ENCODE peak calls at places on chromosome 12, in six cellular contexts. R, Z, V, B, X and U are unnamed samples. For H3K4me1, the result is how much of the 10 kb centered on the place peaks cover.

GRCh38 chr12:82682326-82682725 is 4.4 kb upstream of the TMTC2 start:
- DNase-seq in V (no peak), R (no peak), Z (no peak), B (peak), X (no peak), U (no peak)

GRCh38 chr12:75750950-75751349 is 239.5 kb upstream of the KRR1 start:
- DNase-seq in Z (no peak), R (no peak), V (no peak), X (no peak), B (no peak), U (no peak)

GRCh38 chr12:92649511-92650227 is 53.1 kb upstream of the PLEKHG7 start:
- DNase-seq in V (peak), B (peak), Z (peak), R (peak), X (no peak), U (peak)

GRCh38 chr12:53423597-53423996 is at the start of gene AMHR2:
- DNase-seq in V (no peak), X (peak), R (no peak), Z (no peak), B (peak), U (no peak)

GRCh38 chr12:68416350-68416749 is 84.2 kb upstream of the MDM1 start:
- DNase-seq in R (no peak), B (no peak), X (no peak), Z (no peak), V (no peak), U (no peak)

GRCh38 chr12:66129934-66130266 is 650 bp downstream of the LLPH start:
- DNase-seq in B (peak), X (no peak), R (no peak), Z (no peak), V (no peak), U (peak)

GRCh38 chr12:2294651-2295475 is 242.1 kb downstream of the CACNA1C start:
- DNase-seq in X (no peak), B (peak), R (no peak), Z (no peak), V (no peak), U (peak)

GRCh38 chr12:121214171-121214777 is 4.3 kb downstream of the P2RX4 start:
- DNase-seq in R (no peak), X (no peak), B (no peak), Z (no peak), V (no peak), U (peak)

GRCh38 chr12:5197127-5197526 is 153.4 kb downstream of the KCNA5 start:
- DNase-seq in Z (no peak), R (no peak), X (no peak), B (no peak), V (no peak), U (no peak)

DNA sequence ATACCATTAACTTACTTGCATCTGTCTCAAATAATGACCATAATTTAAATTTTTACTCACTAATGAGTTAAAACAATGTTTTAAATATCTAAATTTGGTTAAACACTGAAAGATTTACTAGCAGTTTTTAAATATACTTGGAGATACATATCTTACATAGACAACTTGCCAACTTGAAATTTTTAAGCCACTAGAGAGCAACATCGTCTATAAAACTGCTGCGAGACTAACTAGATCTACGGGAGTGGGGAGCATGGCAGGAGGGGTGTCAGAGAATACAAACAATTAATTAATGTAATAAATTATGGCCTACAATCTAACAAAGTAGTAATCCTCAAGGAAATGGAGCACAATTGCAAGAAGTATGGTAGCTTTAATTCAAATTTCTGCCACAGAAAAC is 120.4 kb downstream of the LRRIQ1 start:
- DNase-seq in B (no peak), X (no peak), V (no peak), Z (no peak), R (no peak), U (no peak)
- TF ChIP-seq CTCF in B (no peak), X (no peak), V (no peak), Z (peak), R (no peak), U (no peak)

DNA sequence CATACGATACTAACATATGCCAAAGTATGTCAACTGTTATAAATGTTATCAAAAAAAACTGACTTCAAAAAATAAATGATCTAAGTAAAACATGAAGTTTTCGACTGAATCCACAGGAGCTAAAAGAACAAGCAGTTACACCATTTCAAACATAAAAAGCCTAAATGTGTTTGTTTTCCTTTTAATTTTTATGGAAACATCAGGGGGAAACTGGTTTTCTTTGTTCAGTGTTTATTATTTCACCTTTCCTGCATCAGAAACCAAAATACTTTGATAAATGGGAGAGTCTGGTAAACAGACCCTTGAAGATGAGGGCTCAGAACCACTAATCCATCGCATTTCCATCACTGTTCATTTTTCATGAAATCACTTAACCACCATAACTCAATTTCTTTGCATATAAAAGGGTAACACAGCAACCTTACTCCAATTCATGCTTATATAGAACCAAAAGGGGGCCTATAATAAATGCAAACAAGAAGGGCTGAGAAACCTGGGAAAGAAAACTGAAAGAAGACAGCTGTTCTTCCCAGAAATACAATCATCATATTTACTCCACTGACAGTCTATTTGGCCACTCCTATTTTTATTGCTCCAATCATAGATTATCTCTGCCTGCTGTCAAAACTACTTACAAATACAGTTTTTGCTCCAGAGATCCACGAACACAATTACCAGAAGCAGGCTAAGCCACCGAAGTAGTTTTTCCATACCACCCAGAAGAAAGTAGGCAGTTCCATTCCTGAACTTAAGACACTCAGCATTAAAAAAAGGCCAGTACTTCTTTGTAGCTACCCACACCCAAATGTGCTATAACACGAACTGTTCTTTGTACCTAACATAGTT is 16.9 kb downstream of the FGD6 start:
- DNase-seq in B (no peak), X (no peak), Z (no peak), R (no peak), V (no peak), U (no peak)
- H3K4me3 ChIP-seq in B (no peak), X (peak), Z (peak), R (no peak), V (no peak), U (no peak)

GRCh38 chr12:104517880-104518279 is 61.1 kb downstream of the CHST11 start:
- DNase-seq in R (no peak), X (no peak), B (no peak), V (no peak), Z (no peak), U (no peak)

GRCh38 chr12:104519190-104519857 is 62.6 kb downstream of the CHST11 start:
- DNase-seq in B (peak), Z (no peak), X (no peak), R (no peak), V (no peak), U (no peak)

GRCh38 chr12:104521731-104522130 is 65.0 kb downstream of the CHST11 start:
- DNase-seq in X (no peak), B (no peak), V (no peak), Z (no peak), R (no peak), U (no peak)

GRCh38 chr12:104522985-104523719 is 66.4 kb downstream of the CHST11 start:
- DNase-seq in R (no peak), V (no peak), X (no peak), Z (no peak), B (no peak), U (no peak)

GRCh38 chr12:104520242-104520900 is 63.6 kb downstream of the CHST11 start:
- DNase-seq in X (no peak), V (no peak), B (no peak), Z (no peak), R (no peak), U (peak)
- H3K4me1 ChIP-seq in X (under half), V (under half), B (under half), Z (under half), R (under half), U (under half)

GRCh38 chr12:78187741-78188140 is 357.0 kb downstream of the NAV3 start:
- DNase-seq in V (no peak), X (no peak), R (no peak), B (no peak), Z (no peak), U (no peak)

GRCh38 chr12:78191611-78192010 is 360.9 kb downstream of the NAV3 start:
- DNase-seq in X (no peak), B (no peak), Z (no peak), V (no peak), R (no peak), U (no peak)

GRCh38 chr12:78189656-78190055 is 359.0 kb downstream of the NAV3 start:
- DNase-seq in R (no peak), Z (no peak), X (no peak), V (no peak), B (no peak), U (no peak)

GRCh38 chr12:78194448-78194847 is 363.8 kb downstream of the NAV3 start:
- DNase-seq in V (no peak), Z (no peak), X (no peak), B (no peak), R (no peak), U (peak)

GRCh38 chr12:78192979-78193378 is 362.3 kb downstream of the NAV3 start:
- DNase-seq in Z (no peak), B (no peak), V (no peak), R (no peak), X (no peak), U (no peak)
- TF ChIP-seq CTCF in Z (no peak), B (no peak), V (no peak), R (no peak), X (no peak), U (no peak)

DNA sequence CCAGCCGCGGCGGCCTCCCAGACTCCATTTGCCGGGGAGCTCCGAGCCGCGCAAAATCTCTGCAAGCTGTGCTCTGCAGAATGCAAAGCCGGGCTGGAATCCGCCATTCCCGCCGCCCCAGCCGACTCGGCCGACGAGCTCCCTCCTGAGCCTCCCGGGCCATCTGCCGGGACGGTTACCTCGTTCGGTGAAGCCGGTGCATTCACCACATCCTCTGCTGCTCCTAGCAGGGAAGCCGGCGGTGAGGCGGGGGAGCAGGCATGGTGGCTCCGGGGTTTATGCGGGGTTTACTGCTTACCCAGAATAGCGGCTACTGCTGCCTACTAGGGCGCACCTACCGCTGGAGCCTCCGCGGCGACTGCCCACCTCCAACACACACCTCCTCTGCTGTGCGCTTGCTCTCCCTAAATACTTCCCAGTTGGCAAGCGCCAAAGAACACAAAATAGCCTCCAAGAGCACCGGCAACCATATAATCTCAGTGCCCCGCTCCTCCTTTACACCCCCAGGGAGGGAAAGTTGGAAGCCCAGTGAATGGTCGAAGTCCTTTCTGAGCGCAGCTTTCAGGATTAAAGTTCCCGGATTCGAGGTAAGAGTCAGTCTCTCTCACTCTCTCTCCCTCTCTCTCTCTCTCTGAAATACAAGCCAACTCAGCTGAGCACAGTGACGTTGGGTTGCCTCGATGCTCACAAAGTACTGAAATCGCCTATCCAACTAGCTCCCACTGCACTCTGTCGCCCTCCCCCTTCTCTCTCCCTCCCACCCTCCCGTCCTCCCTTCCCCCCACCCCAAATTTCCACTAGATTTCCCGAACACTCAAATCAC is at the start of gene TBX5:
- DNase-seq in Z (no peak), R (no peak), V (no peak), B (peak), X (no peak), U (peak)
- H3K4me3 ChIP-seq in Z (no peak), R (peak), V (peak), B (no peak), X (no peak), U (peak)

GRCh38 chr12:88820012-88820411 is 239.7 kb upstream of the KITLG start:
- DNase-seq in B (no peak), X (no peak), R (no peak), Z (no peak), V (no peak), U (no peak)

GRCh38 chr12:88816201-88816600 is 235.9 kb upstream of the KITLG start:
- DNase-seq in Z (no peak), V (no peak), X (no peak), B (no peak), R (no peak), U (no peak)

GRCh38 chr12:88812610-88813009 is 232.3 kb upstream of the KITLG start:
- DNase-seq in R (no peak), X (no peak), B (no peak), Z (no peak), V (no peak), U (no peak)

GRCh38 chr12:88810806-88811205 is 230.5 kb upstream of the KITLG start:
- DNase-seq in B (no peak), R (no peak), V (no peak), X (no peak), Z (no peak), U (no peak)

DNA sequence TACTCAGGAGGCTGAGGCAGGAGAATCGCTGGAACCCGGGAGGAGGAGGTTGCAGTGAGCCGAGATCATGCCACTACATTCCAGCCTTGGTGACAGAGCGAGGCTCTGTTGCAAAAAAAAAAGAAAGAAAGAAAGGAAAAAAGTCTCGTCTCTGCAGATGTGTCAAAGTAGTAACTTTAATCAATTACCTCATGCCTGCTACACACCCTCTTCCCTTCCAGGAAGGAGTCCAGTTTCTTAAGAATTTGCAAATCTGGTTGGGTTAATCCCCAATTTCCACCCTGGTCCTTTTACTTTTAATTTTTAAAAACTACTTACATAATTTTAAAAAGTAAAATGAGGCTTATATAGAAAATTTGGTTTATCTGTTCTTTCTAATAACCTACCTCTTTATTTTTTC is 234.5 kb upstream of the KITLG start:
- DNase-seq in B (no peak), Z (no peak), X (no peak), R (no peak), V (no peak), U (no peak)
- H3K4me1 ChIP-seq in B (under half), Z (under half), X (under half), R (under half), V (under half), U (under half)

GRCh38 chr12:116333402-116333801 is 55.9 kb upstream of the MED13L start:
- DNase-seq in R (no peak), X (no peak), Z (no peak), V (no peak), B (peak), U (no peak)

GRCh38 chr12:116337312-116337711 is 59.8 kb upstream of the MED13L start:
- DNase-seq in R (no peak), Z (no peak), B (no peak), V (no peak), X (no peak), U (no peak)

GRCh38 chr12:116339062-116339461 is 61.6 kb upstream of the MED13L start:
- DNase-seq in B (no peak), R (no peak), X (no peak), V (no peak), Z (no peak), U (no peak)

GRCh38 chr12:116338064-116338872 is 60.8 kb upstream of the MED13L start:
- DNase-seq in X (no peak), Z (no peak), R (no peak), V (no peak), B (peak), U (no peak)

DNA sequence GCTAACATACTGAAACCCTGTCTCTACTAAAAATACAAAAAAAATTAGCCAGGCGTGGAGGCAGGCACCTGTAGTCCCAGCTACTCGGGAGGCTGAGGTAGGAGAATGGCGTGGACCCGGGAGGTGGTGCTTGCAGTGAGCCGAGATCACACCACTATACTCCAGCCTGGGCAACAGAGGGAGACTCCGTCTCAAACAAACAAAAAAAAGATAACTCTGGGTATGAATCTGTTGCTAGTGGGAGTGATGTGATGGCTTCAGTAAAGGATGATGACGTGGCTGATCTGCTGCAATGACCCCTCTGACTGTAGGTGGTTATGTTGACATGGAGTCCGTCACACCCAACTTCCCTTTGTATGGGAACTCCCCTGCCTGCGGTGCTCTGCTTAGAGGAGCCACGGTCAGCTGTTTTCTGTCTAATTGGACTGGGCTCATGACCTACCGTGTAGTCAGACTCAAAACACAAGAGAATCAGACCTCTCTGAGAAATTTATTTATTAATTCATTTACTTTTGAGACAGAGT is 59.1 kb upstream of the MED13L start:
- DNase-seq in X (no peak), B (no peak), V (no peak), Z (no peak), R (no peak), U (peak)
- TF ChIP-seq CTCF in X (no peak), B (no peak), V (no peak), Z (no peak), R (no peak), U (no peak)

GRCh38 chr12:51938744-51939143 is 12.8 kb upstream of the ACVR1B start:
- DNase-seq in B (peak), R (no peak), Z (no peak), X (no peak), V (no peak), U (no peak)

GRCh38 chr12:51943346-51943745 is 8.2 kb upstream of the ACVR1B start:
- DNase-seq in V (no peak), R (no peak), Z (no peak), X (no peak), B (peak), U (no peak)

GRCh38 chr12:51942501-51943000 is 8.9 kb upstream of the ACVR1B start:
- DNase-seq in V (no peak), X (no peak), B (peak), Z (no peak), R (no peak), U (no peak)

GRCh38 chr12:51941669-51942455 is 9.6 kb upstream of the ACVR1B start:
- DNase-seq in V (no peak), B (peak), R (peak), X (no peak), Z (no peak), U (no peak)

DNA sequence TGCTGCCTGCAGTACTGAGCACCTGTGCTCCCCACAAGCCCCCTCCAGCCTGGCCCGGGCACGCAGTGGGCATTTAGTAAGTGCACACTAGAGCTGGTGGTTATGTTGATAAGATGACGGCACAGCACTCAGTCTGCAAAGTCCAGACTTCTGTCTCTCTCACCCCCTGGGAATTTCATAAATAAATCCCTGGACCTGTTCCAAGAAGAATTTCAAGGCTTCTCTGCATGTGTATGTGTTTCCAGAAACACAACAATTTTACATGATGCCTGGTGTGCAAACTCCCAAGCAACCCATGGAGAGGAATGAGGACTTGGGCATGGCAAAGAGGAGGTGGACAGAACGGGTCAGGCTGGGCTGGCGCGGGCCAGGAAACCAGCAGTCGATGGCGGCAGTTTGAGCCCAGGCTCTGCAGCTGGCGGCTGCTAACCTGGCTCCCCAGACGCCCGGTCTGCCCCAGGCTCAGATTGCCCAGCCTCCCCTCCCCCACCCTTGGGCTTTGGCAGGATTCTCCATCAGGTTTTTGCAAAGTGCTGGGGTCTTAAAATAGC is 10.4 kb upstream of the ACVR1B start:
- DNase-seq in V (no peak), X (no peak), B (peak), Z (no peak), R (no peak), U (peak)
- H3K4me3 ChIP-seq in V (no peak), X (no peak), B (no peak), Z (no peak), R (no peak), U (no peak)

GRCh38 chr12:90512518-90512917 is 442.5 kb downstream of the CCER1 start:
- DNase-seq in R (no peak), V (no peak), Z (no peak), B (no peak), X (no peak), U (no peak)
- H3K4me1 ChIP-seq in R (under half), V (under half), Z (under half), B (under half), X (under half), U (under half)